ENCODE peak calls at places on chromosomes 16 and 17, in six cellular contexts. G is bronchial epithelial cell, H is small intestine, Q is NCI-H226, M is non-pigmented ciliary epithelial cell, C is HEK293T. D is an unnamed sample.

GRCh38 chr17:1905190-1905919 is 75.5 kb downstream of the RPA1 start:
- DNase-seq in G (no peak), C (no peak), H (peak), M (no peak), Q (no peak), D (no peak)

GRCh38 chr17:35152741-35153140 is 5.1 kb downstream of the UNC45B start:
- DNase-seq in H (no peak), G (no peak), Q (no peak), C (no peak), M (no peak), D (no peak)

GRCh38 chr16:14399397-14400284 is 230.4 kb downstream of the PARN start:
- DNase-seq in H (no peak), G (peak), M (peak), C (no peak), Q (no peak), D (no peak)

GRCh38 chr16:85750021-85750826 is 672 bp downstream of the C16orf74 start:
- DNase-seq in M (no peak), H (no peak), C (no peak), G (peak), Q (no peak), D (peak)

GRCh38 chr16:78599271-78599670 is 499.8 kb downstream of the WWOX start:
- DNase-seq in M (no peak), C (no peak), Q (no peak), G (no peak), H (no peak), D (no peak)

GRCh38 chr17:2423271-2423670 is 22.4 kb upstream of the MNT start:
- DNase-seq in H (no peak), Q (no peak), M (no peak), C (no peak), G (peak), D (no peak)

GRCh38 chr16:16083421-16084156 is 134.2 kb downstream of the ABCC1 start:
- DNase-seq in C (no peak), Q (peak), H (no peak), G (peak), M (no peak), D (no peak)

GRCh38 chr17:49775546-49776260 is 11.8 kb upstream of the FAM117A start:
- DNase-seq in M (no peak), H (no peak), Q (no peak), C (no peak), G (no peak), D (no peak)

GRCh38 chr17:34996422-34997029 is 16.2 kb downstream of the LIG3 start:
- DNase-seq in G (no peak), C (no peak), M (no peak), Q (no peak), H (no peak), D (no peak)

GRCh38 chr17:68085751-68086445 is 50.4 kb downstream of the KPNA2 start:
- DNase-seq in Q (no peak), M (no peak), G (no peak), H (peak), C (no peak), D (peak)

GRCh38 chr16:59342669-59343068 is 608.6 kb upstream of the GOT2 start:
- DNase-seq in C (no peak), H (no peak), Q (no peak), G (no peak), M (no peak), D (no peak)

GRCh38 chr17:81334419-81334896 is 39.4 kb upstream of the SLC38A10 start:
- DNase-seq in Q (no peak), H (no peak), M (no peak), C (no peak), G (no peak), D (no peak)

GRCh38 chr16:86668136-86668535 is 89.8 kb downstream of the FOXL1 start:
- DNase-seq in M (no peak), Q (peak), C (peak), H (no peak), G (peak), D (no peak)

GRCh38 chr16:51896013-51896412 is 650.9 kb downstream of the TOX3 start:
- DNase-seq in G (no peak), H (no peak), M (no peak), C (no peak), Q (no peak), D (no peak)

GRCh38 chr17:79306688-79307323 is 232.2 kb downstream of the ENGASE start:
- DNase-seq in M (no peak), C (no peak), G (no peak), H (no peak), Q (no peak), D (no peak)

GRCh38 chr17:1714980-1715802 is 5.0 kb upstream of the TLCD2 start:
- DNase-seq in C (no peak), M (no peak), H (peak), Q (peak), G (peak), D (peak)

GRCh38 chr16:30374538-30374937 is at the start of gene MYL11:
- DNase-seq in Q (no peak), C (no peak), H (no peak), G (no peak), M (no peak), D (no peak)

GRCh38 chr16:72131036-72131435 is 37.4 kb downstream of the DHX38 start:
- DNase-seq in G (no peak), C (no peak), H (no peak), M (no peak), Q (peak), D (no peak)

GRCh38 chr17:81870155-81870977 is 771 bp downstream of the ARHGDIA start:
- DNase-seq in M (no peak), C (no peak), Q (peak), H (peak), G (no peak), D (peak)

GRCh38 chr16:87701066-87701425 is 64.7 kb downstream of the KLHDC4 start:
- DNase-seq in Q (no peak), C (no peak), G (no peak), H (no peak), M (no peak), D (no peak)

GRCh38 chr17:11637796-11638195 is 39.5 kb downstream of the DNAH9 start:
- DNase-seq in Q (no peak), G (no peak), C (no peak), H (no peak), M (no peak), D (no peak)

GRCh38 chr17:1899403-1900000 is 69.7 kb downstream of the RPA1 start:
- DNase-seq in M (no peak), G (no peak), Q (no peak), H (no peak), C (no peak), D (no peak)

GRCh38 chr16:29907973-29908372 is 7.7 kb downstream of the ASPHD1 start:
- DNase-seq in Q (no peak), C (peak), G (no peak), H (no peak), M (no peak), D (no peak)

GRCh38 chr16:10978846-10979446 is 34.6 kb downstream of the CLEC16A start:
- DNase-seq in C (no peak), H (no peak), Q (no peak), M (no peak), G (no peak), D (no peak)

GRCh38 chr16:1765826-1766225 is 5.5 kb downstream of the NME3 start:
- DNase-seq in G (no peak), H (no peak), C (no peak), Q (no peak), M (no peak), D (no peak)

GRCh38 chr17:27986805-27987684 is 55.4 kb upstream of the NLK start:
- DNase-seq in G (no peak), H (no peak), C (no peak), M (no peak), Q (no peak), D (no peak)

D was measured in transverse colon.